ENCODE peak calls at places on chromosomes 13 and 19, in nine cellular contexts. B, O, Y, X, U, K, T, D and F are unnamed samples.

GRCh38 chr19:13215572-13216380 is 65.6 kb downstream of the IER2 start:
- DNase-seq in B (no peak), O (no peak), Y (peak), X (no peak), U (no peak), K (no peak), T (no peak), D (no peak), F (no peak)

GRCh38 chr19:5142725-5143097 is 173.8 kb downstream of the KDM4B start:
- DNase-seq in B (no peak), O (no peak), Y (no peak), X (no peak), U (no peak), K (peak), T (no peak), D (no peak), F (no peak)

GRCh38 chr13:21282065-21282464 is 105.6 kb downstream of the MRPL57 start:
- DNase-seq in B (no peak), O (no peak), Y (no peak), X (no peak), U (no peak), K (no peak), T (no peak), D (no peak), F (no peak)

GRCh38 chr13:44267966-44268365 is 105.7 kb upstream of the SERP2 start:
- DNase-seq in B (no peak), O (no peak), Y (peak), X (no peak), U (no peak), K (no peak), T (no peak), D (no peak), F (no peak)

GRCh38 chr13:24251525-24251924 is 57.9 kb upstream of the C1QTNF9 start:
- DNase-seq in B (no peak), O (no peak), Y (no peak), X (no peak), U (no peak), K (no peak), T (no peak), D (no peak), F (no peak)

GRCh38 chr13:42883771-42884170 is 102.4 kb downstream of the FAM216B start:
- DNase-seq in B (no peak), O (no peak), Y (peak), X (peak), U (no peak), K (peak), T (no peak), D (no peak), F (no peak)

GRCh38 chr13:112102243-112102642 is 35.3 kb downstream of the SOX1 start:
- DNase-seq in B (no peak), O (no peak), Y (no peak), X (peak), U (no peak), K (no peak), T (no peak), D (no peak), F (no peak)

GRCh38 chr19:12864721-12865715 is 16.2 kb downstream of the DNASE2 start:
- DNase-seq in B (no peak), O (peak), Y (no peak), X (no peak), U (no peak), K (no peak), T (no peak), D (no peak), F (no peak)

GRCh38 chr19:55443045-55443823 is at the start of gene SHISA7:
- DNase-seq in B (no peak), O (no peak), Y (no peak), X (no peak), U (no peak), K (no peak), T (no peak), D (no peak), F (no peak)

GRCh38 chr19:33486936-33487793 is 34.4 kb downstream of the PEPD start:
- DNase-seq in B (no peak), O (no peak), Y (no peak), X (no peak), U (no peak), K (peak), T (peak), D (no peak), F (no peak)

GRCh38 chr13:50678464-50679162 is 164.9 kb downstream of the DLEU7 start:
- DNase-seq in B (no peak), O (no peak), Y (peak), X (peak), U (no peak), K (no peak), T (no peak), D (no peak), F (no peak)

GRCh38 chr19:46371371-46371901 is 24.5 kb downstream of the PPP5C start:
- DNase-seq in B (no peak), O (no peak), Y (no peak), X (no peak), U (peak), K (no peak), T (no peak), D (peak), F (no peak)

GRCh38 chr13:26228080-26228479 is 6.0 kb upstream of the RNF6 start:
- DNase-seq in B (no peak), O (no peak), Y (no peak), X (no peak), U (no peak), K (no peak), T (no peak), D (no peak), F (no peak)

GRCh38 chr19:57028804-57029525 is 90.8 kb upstream of the USP29 start:
- DNase-seq in B (no peak), O (no peak), Y (no peak), X (no peak), U (no peak), K (no peak), T (no peak), D (no peak), F (no peak)

GRCh38 chr13:39527301-39527700 is 75.7 kb downstream of the LHFPL6 start:
- DNase-seq in B (no peak), O (no peak), Y (no peak), X (no peak), U (no peak), K (no peak), T (no peak), D (no peak), F (no peak)

GRCh38 chr13:51266642-51267041 is 44.4 kb downstream of the FAM124A start:
- DNase-seq in B (no peak), O (no peak), Y (no peak), X (no peak), U (no peak), K (no peak), T (no peak), D (no peak), F (no peak)

GRCh38 chr13:43744630-43745029 is 42.1 kb downstream of the ENOX1 start:
- DNase-seq in B (no peak), O (no peak), Y (peak), X (no peak), U (no peak), K (no peak), T (no peak), D (no peak), F (no peak)

GRCh38 chr13:39835253-39835652 is 179.8 kb downstream of the COG6 start:
- DNase-seq in B (no peak), O (no peak), Y (no peak), X (no peak), U (no peak), K (no peak), T (no peak), D (no peak), F (no peak)

GRCh38 chr13:80151016-80151415 is 189.9 kb downstream of the SPRY2 start:
- DNase-seq in B (no peak), O (no peak), Y (no peak), X (no peak), U (no peak), K (no peak), T (no peak), D (no peak), F (no peak)

GRCh38 chr13:110957181-110957884 is 42.5 kb upstream of the ANKRD10 start:
- DNase-seq in B (no peak), O (no peak), Y (peak), X (peak), U (no peak), K (no peak), T (no peak), D (no peak), F (no peak)

GRCh38 chr13:45674908-45675307 is 27.2 kb upstream of the CBY2 start:
- DNase-seq in B (no peak), O (no peak), Y (peak), X (no peak), U (no peak), K (no peak), T (no peak), D (no peak), F (no peak)

GRCh38 chr13:48783181-48783630 is 129.5 kb downstream of the CYSLTR2 start:
- DNase-seq in B (peak), O (peak), Y (peak), X (no peak), U (peak), K (peak), T (no peak), D (no peak), F (peak)

GRCh38 chr13:101449971-101450748 is 2.3 kb upstream of the ITGBL1 start:
- DNase-seq in B (no peak), O (no peak), Y (peak), X (peak), U (no peak), K (no peak), T (no peak), D (no peak), F (no peak)

GRCh38 chr19:11067356-11068113 is 21.7 kb upstream of the LDLR start:
- DNase-seq in B (no peak), O (no peak), Y (peak), X (no peak), U (no peak), K (no peak), T (no peak), D (no peak), F (no peak)

GRCh38 chr13:48797127-48797526 is 143.4 kb downstream of the CYSLTR2 start:
- DNase-seq in B (no peak), O (no peak), Y (peak), X (no peak), U (no peak), K (no peak), T (no peak), D (no peak), F (no peak)

GRCh38 chr19:16571283-16571682 is 932 bp downstream of the SLC35E1 start:
- DNase-seq in B (no peak), O (no peak), Y (peak), X (no peak), U (no peak), K (no peak), T (no peak), D (no peak), F (no peak)

GRCh38 chr13:21638319-21639282 is 32.3 kb upstream of the FGF9 start:
- DNase-seq in B (no peak), O (no peak), Y (peak), X (no peak), U (no peak), K (no peak), T (no peak), D (no peak), F (peak)

GRCh38 chr19:57110592-57111328 is 9.0 kb upstream of the USP29 start:
- DNase-seq in B (no peak), O (no peak), Y (peak), X (no peak), U (no peak), K (no peak), T (no peak), D (no peak), F (no peak)

GRCh38 chr19:47433121-47433520 is 13.8 kb upstream of the MEIS3 start:
- DNase-seq in B (no peak), O (no peak), Y (peak), X (no peak), U (no peak), K (no peak), T (no peak), D (no peak), F (no peak)

GRCh38 chr13:78997902-78998654 is 339.1 kb upstream of the OBI1 start:
- DNase-seq in B (no peak), O (no peak), Y (no peak), X (no peak), U (no peak), K (no peak), T (no peak), D (no peak), F (no peak)

GRCh38 chr19:22708983-22709382 is 74.9 kb downstream of the ZNF492 start:
- DNase-seq in B (no peak), O (no peak), Y (no peak), X (no peak), U (no peak), K (no peak), T (no peak), D (no peak), F (no peak)

GRCh38 chr13:45838171-45838745 is 13.3 kb downstream of the SIAH3 start:
- DNase-seq in B (no peak), O (no peak), Y (no peak), X (no peak), U (no peak), K (no peak), T (no peak), D (no peak), F (no peak)

GRCh38 chr13:35996360-35996759 is 134.8 kb downstream of the DCLK1 start:
- DNase-seq in B (no peak), O (no peak), Y (no peak), X (no peak), U (no peak), K (no peak), T (no peak), D (no peak), F (no peak)

DNA sequence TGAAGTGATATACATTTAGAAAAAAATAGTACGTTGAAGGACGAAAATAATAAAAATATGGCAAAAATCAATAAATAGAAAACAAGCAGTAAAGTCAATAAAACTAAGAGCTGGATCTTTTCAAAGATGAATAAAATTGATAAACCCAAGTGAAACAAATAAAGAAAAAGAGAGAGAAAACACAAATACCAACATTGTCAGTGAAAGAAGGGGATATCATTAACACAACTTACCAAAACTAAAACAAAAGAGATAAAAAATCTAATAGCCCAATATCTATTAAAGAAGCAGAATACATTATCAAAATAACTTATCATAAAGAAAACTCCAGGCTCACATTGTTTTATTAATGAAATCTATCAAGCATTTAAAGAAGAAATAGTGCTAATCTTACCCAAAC is 675.1 kb downstream of the UQCRFS1 start:
- DNase-seq in B (no peak), O (no peak), Y (no peak), X (no peak), U (no peak), K (no peak), T (no peak), D (no peak), F (no peak)
- H3K4me3 ChIP-seq in B (no peak), O (no peak), Y (no peak), X (no peak), U (no peak), K (no peak), T (no peak), D (no peak), F (no peak)

DNA sequence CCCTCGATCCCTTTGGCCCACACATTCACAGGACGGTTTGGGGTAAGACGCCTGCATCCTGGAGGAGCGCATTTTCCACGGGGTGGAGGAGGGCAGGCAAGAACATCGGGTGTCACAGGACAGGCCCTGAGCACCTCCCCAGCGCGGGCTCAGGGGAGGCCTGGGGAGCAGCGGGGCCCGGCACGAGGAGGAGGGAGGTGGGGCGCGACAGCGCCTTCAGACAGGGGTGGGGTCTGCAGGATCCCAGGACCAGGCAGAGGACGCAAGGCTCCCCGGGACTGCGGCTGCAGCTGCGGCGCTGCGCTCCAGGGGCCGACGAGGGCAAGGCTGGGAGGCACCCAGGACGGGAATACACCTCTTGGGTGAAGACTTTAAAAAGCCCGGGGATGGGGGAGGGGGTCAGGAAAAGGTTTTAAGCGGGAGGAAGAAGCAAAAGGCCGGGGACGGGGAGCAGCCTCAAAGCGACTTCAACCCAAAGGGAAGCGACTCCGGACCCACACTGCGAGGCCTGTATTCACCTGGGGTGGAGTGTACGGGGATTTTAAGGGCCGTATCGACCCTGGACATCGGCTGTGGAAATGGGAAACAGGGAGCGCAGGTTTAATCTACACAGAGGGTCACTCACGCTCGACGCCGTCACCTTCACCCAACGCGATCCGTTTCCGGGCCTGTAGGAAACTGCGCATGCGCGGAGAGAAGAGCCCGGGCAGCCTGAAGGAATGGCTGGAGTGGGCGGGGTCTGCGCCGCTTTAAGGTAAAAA is at the start of gene ZNF415:
- DNase-seq in B (peak), O (peak), Y (peak), X (no peak), U (peak), K (peak), T (peak), D (peak), F (peak)
- H3K4me3 ChIP-seq in B (peak), O (peak), Y (peak), X (no peak), U (peak), K (peak), T (peak), D (peak), F (peak)

DNA sequence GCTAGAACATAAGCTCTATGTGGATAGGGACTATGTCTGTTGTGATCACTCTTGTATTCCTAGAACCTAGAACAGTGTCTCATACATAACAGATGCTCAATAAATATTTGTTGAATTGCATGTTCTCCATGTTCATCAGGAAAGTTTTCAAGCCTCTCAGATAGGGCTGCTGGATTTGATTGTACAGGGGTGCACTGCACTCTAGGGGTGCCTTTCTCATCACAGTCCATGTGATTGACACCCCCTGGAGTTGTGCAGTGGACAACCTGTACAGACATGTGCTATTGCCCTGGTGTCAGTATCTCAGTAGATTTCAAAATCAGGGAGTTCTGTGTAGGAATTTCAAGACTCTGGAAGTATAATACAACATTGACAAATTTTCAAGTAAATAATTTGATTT is 58.9 kb downstream of the MBNL2 start:
- DNase-seq in B (no peak), O (no peak), Y (no peak), X (no peak), U (no peak), K (no peak), T (no peak), D (no peak), F (no peak)
- H3K4me3 ChIP-seq in B (no peak), O (no peak), Y (no peak), X (no peak), U (no peak), K (no peak), T (no peak), D (no peak), F (no peak)

DNA sequence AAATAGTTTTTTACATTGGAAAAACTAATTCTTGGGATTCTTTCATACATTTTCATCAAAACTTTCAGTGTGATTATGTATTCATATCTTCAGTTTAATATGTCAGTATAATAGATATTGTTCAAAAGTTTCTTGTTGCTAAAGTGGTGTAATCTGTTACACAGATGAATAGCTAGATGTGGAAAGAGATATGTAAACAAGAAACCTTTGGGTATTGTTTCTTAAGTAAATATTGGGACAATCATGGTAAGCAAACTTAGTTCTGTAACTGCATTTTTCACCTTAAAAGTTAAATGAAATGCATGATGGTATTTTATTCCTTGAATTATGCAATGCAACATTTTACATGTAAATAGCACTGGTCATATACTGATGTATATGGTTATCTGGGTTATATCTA is 12.2 kb downstream of the ABHD13 start:
- DNase-seq in B (no peak), O (no peak), Y (no peak), X (no peak), U (no peak), K (no peak), T (no peak), D (no peak), F (no peak)
- H3K4me3 ChIP-seq in B (no peak), O (no peak), Y (no peak), X (no peak), U (no peak), K (no peak), T (no peak), D (no peak), F (no peak)

GRCh38 chr19:29687244-29687896 is 22.1 kb downstream of the PLEKHF1 start:
- DNase-seq in B (peak), O (no peak), Y (peak), X (no peak), U (peak), K (peak), T (no peak), D (no peak), F (peak)
- H3K4me3 ChIP-seq in B (peak), O (no peak), Y (peak), X (no peak), U (no peak), K (peak), T (no peak), D (peak), F (no peak)

DNA sequence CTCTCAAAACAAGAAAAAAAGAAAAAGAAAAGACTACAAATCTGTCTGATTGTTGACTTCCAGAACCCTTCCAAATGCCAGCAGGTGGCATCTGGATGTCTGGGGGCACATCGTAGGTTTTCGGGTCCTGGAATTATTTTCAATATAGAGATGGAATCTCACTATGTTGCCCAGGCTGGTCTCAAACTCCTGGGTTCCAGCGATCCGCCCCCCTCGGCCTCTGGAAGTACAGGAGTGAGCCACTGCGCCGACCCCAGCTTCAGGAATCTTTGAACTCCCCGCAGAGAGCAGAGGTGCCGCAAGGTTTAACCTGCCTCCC is 567 bp upstream of the B3GNT3 start:
- DNase-seq in B (no peak), O (no peak), Y (no peak), X (no peak), U (no peak), K (no peak), T (no peak), D (no peak), F (no peak)
- H3K4me3 ChIP-seq in B (no peak), O (peak), Y (no peak), X (peak), U (no peak), K (no peak), T (peak), D (peak), F (no peak)

GRCh38 chr19:42251572-42251990 is 3.3 kb downstream of the ERF start:
- DNase-seq in B (no peak), O (no peak), Y (no peak), X (no peak), U (no peak), K (no peak), T (no peak), D (no peak), F (no peak)
- H3K4me3 ChIP-seq in B (peak), O (peak), Y (peak), X (no peak), U (peak), K (peak), T (peak), D (peak), F (peak)

DNA sequence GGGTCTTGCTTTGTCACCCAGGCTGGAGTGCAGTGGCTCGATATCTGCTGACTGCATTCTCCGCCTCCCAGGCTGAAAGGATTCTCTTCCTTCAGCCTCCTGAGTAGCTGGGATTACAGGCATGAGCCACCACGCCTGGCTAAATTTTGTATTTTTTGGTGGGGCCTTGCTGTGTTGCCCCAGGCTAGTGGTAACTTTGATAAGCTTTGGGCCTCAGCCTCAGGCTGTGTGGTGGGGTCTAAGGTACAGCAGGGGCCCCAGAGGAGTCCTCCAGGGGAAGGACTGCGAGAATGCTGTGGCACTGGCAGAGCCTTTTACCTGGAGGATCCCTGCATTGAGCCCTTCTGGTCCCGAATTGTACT is 7.2 kb downstream of the DOT1L start:
- DNase-seq in B (no peak), O (no peak), Y (no peak), X (no peak), U (no peak), K (no peak), T (no peak), D (no peak), F (no peak)
- H3K4me3 ChIP-seq in B (no peak), O (no peak), Y (no peak), X (no peak), U (no peak), K (no peak), T (peak), D (no peak), F (no peak)